ENCODE peak calls at places on chromosomes 11 and 22, in ten cellular contexts. One of them, this sample, is unnamed.

GRCh38 chr11:91209751-91210150 is 986.9 kb upstream of the CHORDC1 start:
- DNase-seq in NCI-H748 treated with DMSO at 0.1 percent for 48 hours: no peak
- DNase-seq in Jurkat, Clone E6-1: no peak
- DNase-seq in stimulated activated naive B cell treated with anti-CD40 and anti-IgM and Interleukin-4, amounts not matched to agents 10 μg/mL and 1 μg/mL and 100 μg/mL, for 72 hours: no peak
- DNase-seq in KG1: no peak
- DNase-seq in choroid plexus epithelial cell: peak
- DNase-seq in ACHN: no peak
- DNase-seq in astrocyte of the hippocampus: no peak
- DNase-seq in erythroblast: no peak
- DNase-seq in M059J: no peak
- DNase-seq in this sample: no peak

GRCh38 chr11:7381937-7382336 is 103.4 kb upstream of the OLFML1 start:
- DNase-seq in NCI-H748 treated with DMSO at 0.1 percent for 48 hours: no peak
- DNase-seq in Jurkat, Clone E6-1: no peak
- DNase-seq in stimulated activated naive B cell treated with anti-CD40 and anti-IgM and Interleukin-4, amounts not matched to agents 10 μg/mL and 1 μg/mL and 100 μg/mL, for 72 hours: peak
- DNase-seq in KG1: no peak
- DNase-seq in choroid plexus epithelial cell: no peak
- DNase-seq in ACHN: no peak
- DNase-seq in astrocyte of the hippocampus: no peak
- DNase-seq in erythroblast: no peak
- DNase-seq in M059J: no peak
- DNase-seq in this sample: no peak

GRCh38 chr11:93089474-93090102 is 108.2 kb downstream of the SLC36A4 start:
- DNase-seq in NCI-H748 treated with DMSO at 0.1 percent for 48 hours: peak
- DNase-seq in Jurkat, Clone E6-1: peak
- DNase-seq in stimulated activated naive B cell treated with anti-CD40 and anti-IgM and Interleukin-4, amounts not matched to agents 10 μg/mL and 1 μg/mL and 100 μg/mL, for 72 hours: no peak
- DNase-seq in KG1: no peak
- DNase-seq in choroid plexus epithelial cell: peak
- DNase-seq in ACHN: peak
- DNase-seq in astrocyte of the hippocampus: peak
- DNase-seq in erythroblast: peak
- DNase-seq in M059J: peak
- DNase-seq in this sample: peak

GRCh38 chr11:1546536-1547466 is 25.3 kb downstream of the DUSP8 start:
- DNase-seq in NCI-H748 treated with DMSO at 0.1 percent for 48 hours: peak
- DNase-seq in Jurkat, Clone E6-1: no peak
- DNase-seq in stimulated activated naive B cell treated with anti-CD40 and anti-IgM and Interleukin-4, amounts not matched to agents 10 μg/mL and 1 μg/mL and 100 μg/mL, for 72 hours: no peak
- DNase-seq in KG1: no peak
- DNase-seq in choroid plexus epithelial cell: peak
- DNase-seq in ACHN: peak
- DNase-seq in astrocyte of the hippocampus: peak
- DNase-seq in erythroblast: peak
- DNase-seq in M059J: peak
- DNase-seq in this sample: peak

GRCh38 chr11:94895451-94895850 is 77.9 kb downstream of the CWC15 start:
- DNase-seq in NCI-H748 treated with DMSO at 0.1 percent for 48 hours: no peak
- DNase-seq in Jurkat, Clone E6-1: no peak
- DNase-seq in stimulated activated naive B cell treated with anti-CD40 and anti-IgM and Interleukin-4, amounts not matched to agents 10 μg/mL and 1 μg/mL and 100 μg/mL, for 72 hours: no peak
- DNase-seq in KG1: no peak
- DNase-seq in choroid plexus epithelial cell: peak
- DNase-seq in ACHN: peak
- DNase-seq in astrocyte of the hippocampus: peak
- DNase-seq in erythroblast: no peak
- DNase-seq in M059J: peak
- DNase-seq in this sample: no peak

GRCh38 chr11:36578458-36578857 is 10.7 kb downstream of the RAG1 start:
- DNase-seq in NCI-H748 treated with DMSO at 0.1 percent for 48 hours: no peak
- DNase-seq in Jurkat, Clone E6-1: no peak
- DNase-seq in stimulated activated naive B cell treated with anti-CD40 and anti-IgM and Interleukin-4, amounts not matched to agents 10 μg/mL and 1 μg/mL and 100 μg/mL, for 72 hours: no peak
- DNase-seq in KG1: no peak
- DNase-seq in choroid plexus epithelial cell: no peak
- DNase-seq in ACHN: no peak
- DNase-seq in astrocyte of the hippocampus: no peak
- DNase-seq in erythroblast: no peak
- DNase-seq in M059J: no peak
- DNase-seq in this sample: no peak

GRCh38 chr11:84310261-84310660 is 1024.1 kb upstream of the CCDC90B start:
- DNase-seq in NCI-H748 treated with DMSO at 0.1 percent for 48 hours: no peak
- DNase-seq in Jurkat, Clone E6-1: no peak
- DNase-seq in stimulated activated naive B cell treated with anti-CD40 and anti-IgM and Interleukin-4, amounts not matched to agents 10 μg/mL and 1 μg/mL and 100 μg/mL, for 72 hours: no peak
- DNase-seq in KG1: no peak
- DNase-seq in choroid plexus epithelial cell: no peak
- DNase-seq in ACHN: no peak
- DNase-seq in astrocyte of the hippocampus: no peak
- DNase-seq in erythroblast: no peak
- DNase-seq in M059J: no peak
- DNase-seq in this sample: no peak

GRCh38 chr11:72079776-72080325 is 491 bp downstream of the NUMA1 start:
- DNase-seq in NCI-H748 treated with DMSO at 0.1 percent for 48 hours: no peak
- DNase-seq in Jurkat, Clone E6-1: peak
- DNase-seq in stimulated activated naive B cell treated with anti-CD40 and anti-IgM and Interleukin-4, amounts not matched to agents 10 μg/mL and 1 μg/mL and 100 μg/mL, for 72 hours: no peak
- DNase-seq in KG1: no peak
- DNase-seq in choroid plexus epithelial cell: no peak
- DNase-seq in ACHN: peak
- DNase-seq in astrocyte of the hippocampus: no peak
- DNase-seq in erythroblast: peak
- DNase-seq in M059J: peak
- DNase-seq in this sample: no peak

GRCh38 chr11:76800466-76801200 is 17.5 kb downstream of the TSKU start:
- DNase-seq in NCI-H748 treated with DMSO at 0.1 percent for 48 hours: no peak
- DNase-seq in Jurkat, Clone E6-1: no peak
- DNase-seq in stimulated activated naive B cell treated with anti-CD40 and anti-IgM and Interleukin-4, amounts not matched to agents 10 μg/mL and 1 μg/mL and 100 μg/mL, for 72 hours: no peak
- DNase-seq in KG1: no peak
- DNase-seq in choroid plexus epithelial cell: no peak
- DNase-seq in ACHN: no peak
- DNase-seq in astrocyte of the hippocampus: no peak
- DNase-seq in erythroblast: no peak
- DNase-seq in M059J: no peak
- DNase-seq in this sample: no peak

GRCh38 chr11:113505541-113506375 is 30.6 kb upstream of the DRD2 start:
- DNase-seq in NCI-H748 treated with DMSO at 0.1 percent for 48 hours: no peak
- DNase-seq in Jurkat, Clone E6-1: no peak
- DNase-seq in stimulated activated naive B cell treated with anti-CD40 and anti-IgM and Interleukin-4, amounts not matched to agents 10 μg/mL and 1 μg/mL and 100 μg/mL, for 72 hours: no peak
- DNase-seq in KG1: no peak
- DNase-seq in choroid plexus epithelial cell: no peak
- DNase-seq in ACHN: no peak
- DNase-seq in astrocyte of the hippocampus: peak
- DNase-seq in erythroblast: no peak
- DNase-seq in M059J: peak
- DNase-seq in this sample: peak

GRCh38 chr11:67393437-67393836 is 1.7 kb downstream of the RAD9A start:
- DNase-seq in NCI-H748 treated with DMSO at 0.1 percent for 48 hours: no peak
- DNase-seq in Jurkat, Clone E6-1: no peak
- DNase-seq in stimulated activated naive B cell treated with anti-CD40 and anti-IgM and Interleukin-4, amounts not matched to agents 10 μg/mL and 1 μg/mL and 100 μg/mL, for 72 hours: no peak
- DNase-seq in KG1: no peak
- DNase-seq in choroid plexus epithelial cell: no peak
- DNase-seq in ACHN: no peak
- DNase-seq in astrocyte of the hippocampus: no peak
- DNase-seq in erythroblast: no peak
- DNase-seq in M059J: no peak
- DNase-seq in this sample: no peak

GRCh38 chr11:102733232-102733875 is 8.6 kb upstream of the MMP8 start:
- DNase-seq in NCI-H748 treated with DMSO at 0.1 percent for 48 hours: peak
- DNase-seq in Jurkat, Clone E6-1: peak
- DNase-seq in stimulated activated naive B cell treated with anti-CD40 and anti-IgM and Interleukin-4, amounts not matched to agents 10 μg/mL and 1 μg/mL and 100 μg/mL, for 72 hours: no peak
- DNase-seq in KG1: peak
- DNase-seq in choroid plexus epithelial cell: peak
- DNase-seq in ACHN: peak
- DNase-seq in astrocyte of the hippocampus: peak
- DNase-seq in erythroblast: peak
- DNase-seq in M059J: peak
- DNase-seq in this sample: peak

GRCh38 chr11:96394773-96395172 is 5.0 kb downstream of the JRKL start:
- DNase-seq in NCI-H748 treated with DMSO at 0.1 percent for 48 hours: no peak
- DNase-seq in Jurkat, Clone E6-1: no peak
- DNase-seq in stimulated activated naive B cell treated with anti-CD40 and anti-IgM and Interleukin-4, amounts not matched to agents 10 μg/mL and 1 μg/mL and 100 μg/mL, for 72 hours: no peak
- DNase-seq in KG1: no peak
- DNase-seq in choroid plexus epithelial cell: no peak
- DNase-seq in ACHN: no peak
- DNase-seq in astrocyte of the hippocampus: no peak
- DNase-seq in erythroblast: no peak
- DNase-seq in M059J: no peak
- DNase-seq in this sample: no peak

GRCh38 chr11:119318240-119319135 is 1.6 kb upstream of the MCAM start:
- DNase-seq in NCI-H748 treated with DMSO at 0.1 percent for 48 hours: no peak
- DNase-seq in Jurkat, Clone E6-1: no peak
- DNase-seq in stimulated activated naive B cell treated with anti-CD40 and anti-IgM and Interleukin-4, amounts not matched to agents 10 μg/mL and 1 μg/mL and 100 μg/mL, for 72 hours: no peak
- DNase-seq in KG1: no peak
- DNase-seq in choroid plexus epithelial cell: peak
- DNase-seq in ACHN: no peak
- DNase-seq in astrocyte of the hippocampus: peak
- DNase-seq in erythroblast: no peak
- DNase-seq in M059J: peak
- DNase-seq in this sample: no peak

GRCh38 chr11:118898400-118899295 is 15.0 kb downstream of the CXCR5 start:
- DNase-seq in NCI-H748 treated with DMSO at 0.1 percent for 48 hours: no peak
- DNase-seq in Jurkat, Clone E6-1: no peak
- DNase-seq in stimulated activated naive B cell treated with anti-CD40 and anti-IgM and Interleukin-4, amounts not matched to agents 10 μg/mL and 1 μg/mL and 100 μg/mL, for 72 hours: no peak
- DNase-seq in KG1: no peak
- DNase-seq in choroid plexus epithelial cell: no peak
- DNase-seq in ACHN: no peak
- DNase-seq in astrocyte of the hippocampus: no peak
- DNase-seq in erythroblast: no peak
- DNase-seq in M059J: no peak
- DNase-seq in this sample: no peak

GRCh38 chr22:50208939-50209892 is 8.4 kb downstream of the SELENOO start:
- DNase-seq in NCI-H748 treated with DMSO at 0.1 percent for 48 hours: no peak
- DNase-seq in Jurkat, Clone E6-1: no peak
- DNase-seq in stimulated activated naive B cell treated with anti-CD40 and anti-IgM and Interleukin-4, amounts not matched to agents 10 μg/mL and 1 μg/mL and 100 μg/mL, for 72 hours: no peak
- DNase-seq in KG1: no peak
- DNase-seq in choroid plexus epithelial cell: no peak
- DNase-seq in ACHN: no peak
- DNase-seq in astrocyte of the hippocampus: no peak
- DNase-seq in erythroblast: no peak
- DNase-seq in M059J: no peak
- DNase-seq in this sample: no peak

GRCh38 chr22:27919943-27920755 is 1.1 kb upstream of the PITPNB start:
- DNase-seq in NCI-H748 treated with DMSO at 0.1 percent for 48 hours: peak
- DNase-seq in Jurkat, Clone E6-1: no peak
- DNase-seq in stimulated activated naive B cell treated with anti-CD40 and anti-IgM and Interleukin-4, amounts not matched to agents 10 μg/mL and 1 μg/mL and 100 μg/mL, for 72 hours: no peak
- DNase-seq in KG1: peak
- DNase-seq in choroid plexus epithelial cell: peak
- DNase-seq in ACHN: peak
- DNase-seq in astrocyte of the hippocampus: peak
- DNase-seq in erythroblast: no peak
- DNase-seq in M059J: peak
- DNase-seq in this sample: peak